ENCODE peak calls at places on chromosomes 4 and X, in five cellular contexts. Y is transverse colon; T is left lung; G is activated CD8-positive, alpha-beta T cell treated with anti-CD3 and anti-CD28 coated beads for 36 hours; X is dermis blood vessel endothelial cell. U is an unnamed sample.

GRCh38 chrX:72540318-72540717 is 32.3 kb downstream of the HDAC8 start:
- DNase-seq in T (no peak), X (peak; percentile 50), Y (no peak), G (no peak), U (no peak)

GRCh38 chr4:96675916-96676315 is 836.0 kb downstream of the PDHA2 start:
- DNase-seq in T (no peak), Y (no peak), G (no peak), X (no peak), U (no peak)

GRCh38 chr4:97924341-97924958 is 218.8 kb downstream of the STPG2 start:
- DNase-seq in T (no peak), G (no peak), Y (no peak), X (no peak), U (no peak)

GRCh38 chr4:130359537-130359936 is 1263.6 kb downstream of the C4orf33 start:
- DNase-seq in X (peak; percentile 39), Y (no peak), G (no peak), T (no peak), U (no peak)

GRCh38 chr4:83208371-83208770 is 76.2 kb downstream of the COQ2 start:
- DNase-seq in G (no peak), Y (no peak), T (no peak), X (no peak), U (no peak)

GRCh38 chr4:72679666-72680065 is 110.6 kb upstream of the ADAMTS3 start:
- DNase-seq in T (no peak), G (no peak), X (no peak), Y (no peak), U (no peak)

GRCh38 chr4:153547520-153547919 is 81.4 kb downstream of the TMEM131L start:
- DNase-seq in Y (no peak), X (no peak), G (no peak), T (no peak), U (no peak)

GRCh38 chrX:23390979-23391378 is 56.3 kb downstream of the PTCHD1 start:
- DNase-seq in G (no peak), Y (no peak), X (no peak), T (no peak), U (no peak)

GRCh38 chr4:56544573-56545131 is 39.1 kb downstream of the ARL9 start:
- DNase-seq in T (peak; percentile 84), G (peak; percentile 85), Y (peak; percentile 88), X (peak; percentile 88), U (peak; percentile 83)

GRCh38 chrX:131970347-131970746 is 52.8 kb upstream of the STK26 start:
- DNase-seq in X (no peak), Y (no peak), G (no peak), T (no peak), U (no peak)

GRCh38 chrX:40095588-40096394 is 2.0 kb downstream of the BCOR start:
- DNase-seq in T (peak; percentile 52), X (peak; percentile 43), Y (no peak), G (peak; percentile 34), U (no peak)

GRCh38 chrX:131910565-131910964 is 112.5 kb upstream of the STK26 start:
- DNase-seq in G (no peak), T (no peak), X (no peak), Y (no peak), U (no peak)